ENCODE peak calls at places on chromosomes 3 and 15, in seven cellular contexts. L is ovary; K is psoas muscle; Y is transverse colon; Z is endodermal cell; E is CD8-positive, alpha-beta T cell; U is HCT116. D is an unnamed sample. For H3K36me3, the result is how much of the 10 kb centered on the place peaks cover.

GRCh38 chr15:75578206-75578947 is 738 bp downstream of the PTPN9 start:
- DNase-seq in L (peak), K (peak), Y (peak), Z (peak), E (peak), U (no peak), D (no peak)

GRCh38 chr3:177589921-177590336 is 392.6 kb upstream of the TBL1XR1 start:
- DNase-seq in L (no peak), K (no peak), Y (no peak), Z (no peak), E (no peak), U (peak), D (no peak)

GRCh38 chr3:152834354-152835310 is at the start of gene P2RY1:
- DNase-seq in L (peak), K (peak), Y (peak), Z (peak), E (no peak), U (peak), D (peak)

GRCh38 chr3:181723568-181724431 is 12.1 kb downstream of the SOX2 start:
- DNase-seq in L (no peak), K (no peak), Y (no peak), Z (peak), E (no peak), U (no peak), D (no peak)

GRCh38 chr3:29267231-29267630 is 13.6 kb upstream of the RBMS3 start:
- DNase-seq in L (no peak), K (no peak), Y (no peak), Z (no peak), E (no peak), U (no peak), D (no peak)

GRCh38 chr3:187568171-187568570 is 102.0 kb downstream of the SST start:
- DNase-seq in L (no peak), K (no peak), Y (no peak), Z (no peak), E (no peak), U (no peak), D (no peak)

GRCh38 chr3:29503969-29504368 is 223.1 kb downstream of the RBMS3 start:
- DNase-seq in L (no peak), K (no peak), Y (peak), Z (no peak), E (no peak), U (no peak), D (no peak)

GRCh38 chr3:195119461-195120198 is 151.3 kb downstream of the XXYLT1 start:
- DNase-seq in L (no peak), K (no peak), Y (no peak), Z (peak), E (no peak), U (no peak), D (peak)

GRCh38 chr3:99509224-99509623 is 129.2 kb upstream of the COL8A1 start:
- DNase-seq in L (peak), K (no peak), Y (no peak), Z (no peak), E (no peak), U (no peak), D (no peak)

GRCh38 chr3:69948246-69948862 is 51.2 kb upstream of the SAMMSON start:
- DNase-seq in L (no peak), K (no peak), Y (no peak), Z (no peak), E (no peak), U (peak), D (peak)

GRCh38 chr3:144381607-144382006 is 410.0 kb downstream of the DIPK2A start:
- DNase-seq in L (no peak), K (no peak), Y (no peak), Z (no peak), E (no peak), U (no peak), D (no peak)

GRCh38 chr15:93089855-93090305 is 869 bp upstream of the RGMA start:
- DNase-seq in L (peak), K (peak), Y (no peak), Z (peak), E (no peak), U (no peak), D (no peak)

GRCh38 chr15:63501256-63502089 is 2.9 kb upstream of the USP3 start:
- DNase-seq in L (peak), K (peak), Y (peak), Z (peak), E (no peak), U (no peak), D (peak)

GRCh38 chr3:106643684-106644161 is 733.5 kb upstream of the CCDC54 start:
- DNase-seq in L (no peak), K (peak), Y (no peak), Z (no peak), E (no peak), U (no peak), D (no peak)

GRCh38 chr15:74032606-74033561 is 38.4 kb downstream of the PML start:
- DNase-seq in L (no peak), K (no peak), Y (no peak), Z (peak), E (no peak), U (no peak), D (no peak)

GRCh38 chr3:115071611-115072010 is 75.5 kb downstream of the ZBTB20 start:
- DNase-seq in L (no peak), K (no peak), Y (no peak), Z (no peak), E (no peak), U (no peak), D (no peak)

GRCh38 chr3:50630394-50630793 is 13.4 kb downstream of the MAPKAPK3 start:
- DNase-seq in L (no peak), K (no peak), Y (no peak), Z (no peak), E (no peak), U (no peak), D (no peak)

GRCh38 chr3:17231537-17232261 is 346.9 kb downstream of the PLCL2 start:
- DNase-seq in L (no peak), K (no peak), Y (no peak), Z (no peak), E (no peak), U (no peak), D (no peak)

GRCh38 chr3:85862893-85863455 is 904.2 kb downstream of the CADM2 start:
- DNase-seq in L (no peak), K (no peak), Y (no peak), Z (no peak), E (no peak), U (no peak), D (no peak)

GRCh38 chr15:39192376-39192775 is 388.5 kb upstream of the THBS1 start:
- DNase-seq in L (no peak), K (no peak), Y (no peak), Z (no peak), E (no peak), U (no peak), D (no peak)

GRCh38 chr3:126490619-126491018 is 14.9 kb upstream of the ZXDC start:
- DNase-seq in L (no peak), K (no peak), Y (no peak), Z (peak), E (no peak), U (no peak), D (peak)

GRCh38 chr15:40115670-40116093 is 7.0 kb upstream of the BMF start:
- DNase-seq in L (no peak), K (peak), Y (peak), Z (peak), E (peak), U (no peak), D (peak)

GRCh38 chr15:75928680-75929608 is 25.3 kb downstream of the FBXO22 start:
- DNase-seq in L (no peak), K (no peak), Y (peak), Z (peak), E (no peak), U (peak), D (no peak)

GRCh38 chr15:74826372-74826819 is at the start of gene CPLX3:
- DNase-seq in L (peak), K (no peak), Y (peak), Z (peak), E (no peak), U (no peak), D (no peak)

GRCh38 chr15:65377976-65378366 is at the start of gene IGDCC3:
- DNase-seq in L (peak), K (no peak), Y (no peak), Z (peak), E (no peak), U (no peak), D (peak)

GRCh38 chr3:38137615-38138346 is 680 bp upstream of the MYD88 start:
- DNase-seq in L (no peak), K (no peak), Y (peak), Z (peak), E (peak), U (no peak), D (peak)

DNA sequence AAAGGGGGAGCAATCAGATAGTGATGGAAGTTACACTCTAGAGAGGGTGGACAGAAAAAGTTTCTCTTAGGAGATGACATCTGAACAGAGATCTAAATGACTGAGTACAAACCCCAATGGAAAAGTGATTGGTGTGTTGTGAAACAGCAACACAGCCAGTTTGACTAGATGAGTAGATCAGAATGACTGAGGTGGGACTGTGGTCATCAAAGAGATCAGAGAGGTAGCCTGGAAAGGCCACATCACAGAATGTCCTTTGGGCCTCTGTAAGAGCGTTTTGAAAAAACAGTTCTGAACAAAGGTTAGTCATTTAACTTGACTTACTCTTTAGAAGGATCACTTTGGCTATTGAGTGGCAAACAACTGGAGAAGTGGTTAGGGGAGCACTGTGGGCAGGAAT is 10.6 kb downstream of the LRRC58 start:
- DNase-seq in L (no peak), K (no peak), Y (no peak), Z (no peak), E (no peak), U (no peak), D (no peak)
- H3K36me3 ChIP-seq in L (under half), K (under half), Y (under half), Z (under half), E (under half), U (under half), D (under half)

GRCh38 chr15:55858661-55859060 is 115.7 kb upstream of the PRTG start:
- DNase-seq in L (no peak), K (no peak), Y (no peak), Z (no peak), E (no peak), U (no peak), D (no peak)
- H3K36me3 ChIP-seq in L (under half), K (under half), Y (under half), Z (under half), E (under half), U (under half), D (under half)

DNA sequence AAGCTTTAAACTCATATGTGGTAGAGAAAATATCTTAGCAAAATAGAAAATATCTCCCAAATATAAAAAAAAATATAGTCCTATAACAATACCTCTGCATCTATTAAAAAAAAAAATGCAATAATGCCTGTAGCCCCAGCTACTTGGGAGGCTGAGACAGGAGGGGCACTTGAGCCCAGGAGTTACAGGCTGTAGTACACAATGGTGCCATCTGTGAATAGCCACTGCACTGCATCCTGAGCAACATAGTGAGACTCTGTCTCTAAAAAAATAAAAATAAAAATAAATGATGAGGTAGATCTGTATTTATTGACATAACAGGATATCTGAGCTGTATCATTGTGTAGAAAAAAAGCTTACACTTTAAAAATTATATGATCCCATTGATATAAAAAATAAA is 70.4 kb downstream of the PFN2 start:
- DNase-seq in L (no peak), K (no peak), Y (no peak), Z (no peak), E (no peak), U (no peak), D (no peak)
- H3K36me3 ChIP-seq in L (under half), K (under half), Y (under half), Z (under half), E (under half), U (under half), D (under half)

GRCh38 chr15:80949756-80950155 is 39.9 kb downstream of the MESD start:
- DNase-seq in L (no peak), K (no peak), Y (no peak), Z (no peak), E (no peak), U (no peak), D (no peak)
- H3K36me3 ChIP-seq in L (under half), K (under half), Y (under half), Z (under half), E (under half), U (under half), D (under half)

DNA sequence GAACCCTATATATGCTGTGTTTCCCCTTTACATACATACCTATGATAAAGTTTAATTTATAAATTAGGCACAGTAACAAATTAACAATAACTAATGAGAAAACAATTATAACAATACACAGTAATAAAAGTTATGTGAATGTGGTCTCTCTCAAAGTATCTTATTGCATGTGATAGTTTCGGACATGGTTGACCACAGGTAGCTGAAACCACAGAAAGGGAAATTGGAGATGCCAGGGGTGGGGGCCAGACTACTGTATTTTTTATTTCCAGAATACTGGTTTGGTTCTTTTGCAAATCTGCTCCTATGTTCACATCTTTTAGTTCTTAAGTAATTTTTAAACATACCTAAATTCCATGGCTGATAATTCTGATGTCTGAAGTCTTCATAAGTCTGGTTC is 40.7 kb downstream of the PTH1R start:
- DNase-seq in L (no peak), K (no peak), Y (no peak), Z (no peak), E (no peak), U (no peak), D (no peak)
- H3K36me3 ChIP-seq in L (under half), K (under half), Y (under half), Z (half or more), E (under half), U (half or more), D (under half)

DNA sequence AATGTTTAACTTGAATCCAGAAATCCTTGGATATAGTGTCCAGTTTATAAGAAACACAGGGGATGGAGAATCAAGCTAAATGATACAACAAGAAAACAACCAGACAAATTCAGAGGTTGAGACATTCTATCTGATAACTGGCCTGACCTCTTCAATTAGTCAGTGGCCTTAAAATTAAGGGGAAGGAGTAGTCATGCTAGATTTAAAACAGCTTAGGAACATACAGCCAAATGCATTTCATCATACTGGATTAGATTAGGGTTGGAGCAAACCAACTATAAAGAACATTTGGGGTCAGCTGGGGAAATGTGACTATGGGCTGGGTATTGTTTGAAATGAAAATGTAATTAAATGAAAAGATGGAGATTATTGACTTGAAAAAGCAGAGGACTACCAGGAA is 53.3 kb downstream of the PPARG start:
- DNase-seq in L (no peak), K (no peak), Y (no peak), Z (no peak), E (no peak), U (no peak), D (no peak)
- H3K36me3 ChIP-seq in L (under half), K (under half), Y (under half), Z (under half), E (under half), U (under half), D (under half)

D was measured in Caco-2.